ENCODE peak calls at places on chromosomes 7 and 10, in nine cellular contexts. D is iris pigment epithelial cell; V is activated CD4-positive, alpha-beta T cell treated with anti-CD3 and anti-CD28 coated beads, Interleukin-2, amount 50 U/mL, for 1 hour; L is head of caudate nucleus; N is omental fat pad; X is stimulated activated naive B cell treated with anti-CD40 and anti-IgM and Interleukin-4, amounts not matched to agents 10 μg/mL and 1 μg/mL and 100 μg/mL, for 72 hours; W is Calu3; T is renal cortical epithelial cell; H is activated naive CD4-positive, alpha-beta T cell. O is an unnamed sample.

GRCh38 chr10:43093423-43094090 is 16.7 kb downstream of the RET start:
- DNase-seq in N (no peak), D (no peak), W (no peak), T (no peak), X (no peak), V (no peak), L (no peak), H (no peak), O (peak)

GRCh38 chr7:123351506-123352225 is 151.9 kb upstream of the SLC13A1 start:
- DNase-seq in N (no peak), D (no peak), X (no peak), V (no peak), W (no peak), H (no peak), T (peak), L (no peak), O (no peak)

GRCh38 chr7:20164420-20165145 is 52.6 kb downstream of the MACC1 start:
- DNase-seq in T (no peak), X (no peak), N (no peak), H (no peak), L (no peak), D (peak), W (no peak), V (no peak), O (no peak)

GRCh38 chr10:15710455-15710854 is 9.3 kb downstream of the ITGA8 start:
- DNase-seq in V (no peak), N (no peak), W (no peak), X (no peak), T (no peak), D (no peak), L (no peak), H (no peak), O (no peak)

GRCh38 chr10:68666280-68666760 is 54.7 kb upstream of the CCAR1 start:
- DNase-seq in H (no peak), N (no peak), T (peak), X (no peak), W (no peak), D (peak), V (no peak), L (no peak), O (no peak)

GRCh38 chr7:64407148-64407547 is 93.4 kb downstream of the ZNF736 start:
- DNase-seq in D (no peak), H (no peak), V (no peak), L (no peak), N (no peak), W (no peak), X (no peak), T (no peak), O (peak)

GRCh38 chr7:142669074-142669654 is 80.1 kb upstream of the PRSS1 start:
- DNase-seq in L (no peak), H (no peak), D (peak), W (no peak), N (no peak), T (peak), V (no peak), X (no peak), O (peak)

GRCh38 chr10:99964791-99965190 is 45.0 kb downstream of the DNMBP start:
- DNase-seq in N (no peak), X (no peak), H (no peak), L (no peak), D (peak), T (peak), V (no peak), W (no peak), O (no peak)

GRCh38 chr7:30741289-30741688 is 10.6 kb upstream of the INMT start:
- DNase-seq in X (no peak), W (no peak), T (no peak), V (no peak), L (no peak), D (no peak), H (no peak), N (no peak), O (no peak)

GRCh38 chr7:11212080-11212711 is 238.5 kb downstream of the PHF14 start:
- DNase-seq in N (no peak), L (peak), V (peak), H (peak), D (peak), W (peak), X (peak), T (peak), O (peak)

GRCh38 chr10:130244928-130245495 is 108.8 kb downstream of the GLRX3 start:
- DNase-seq in T (no peak), N (no peak), L (no peak), H (no peak), X (no peak), D (no peak), W (no peak), V (no peak), O (no peak)

GRCh38 chr7:81210092-81211064 is 291.5 kb upstream of the SEMA3C start:
- DNase-seq in X (no peak), N (no peak), V (no peak), L (no peak), T (no peak), D (peak), W (no peak), H (no peak), O (no peak)

GRCh38 chr7:131157530-131158243 is 170.0 kb upstream of the MKLN1 start:
- DNase-seq in H (no peak), N (no peak), D (peak), W (no peak), X (no peak), L (no peak), T (peak), V (no peak), O (no peak)

GRCh38 chr7:68730194-68730593 is 868.1 kb upstream of the AUTS2 start:
- DNase-seq in V (no peak), X (no peak), T (no peak), N (no peak), L (no peak), D (no peak), W (no peak), H (no peak), O (no peak)

GRCh38 chr7:2479276-2480070 is 3.3 kb upstream of the GRIFIN start:
- DNase-seq in T (no peak), W (no peak), L (no peak), V (no peak), X (no peak), H (no peak), N (no peak), D (no peak), O (peak)

GRCh38 chr7:18163091-18163490 is 135.4 kb upstream of the PRPS1L1 start:
- DNase-seq in X (no peak), N (no peak), W (no peak), D (no peak), T (no peak), H (no peak), V (no peak), L (no peak), O (no peak)

GRCh38 chr10:71706216-71707121 is 13.1 kb downstream of the C10orf105 start:
- DNase-seq in D (no peak), H (no peak), W (no peak), V (no peak), T (no peak), X (no peak), N (no peak), L (no peak), O (no peak)

GRCh38 chr7:103918928-103919868 is 70.3 kb downstream of the RELN start:
- DNase-seq in D (no peak), L (no peak), V (no peak), H (no peak), X (no peak), N (no peak), T (no peak), W (no peak), O (no peak)

GRCh38 chr10:52951819-52952218 is 179.2 kb upstream of the MBL2 start:
- DNase-seq in X (peak), N (no peak), D (peak), V (no peak), L (no peak), T (peak), H (no peak), W (peak), O (peak)

GRCh38 chr7:47792521-47793121 is 155.6 kb downstream of the PKD1L1 start:
- DNase-seq in L (no peak), D (peak), N (no peak), X (no peak), T (peak), H (no peak), V (no peak), W (no peak), O (no peak)

GRCh38 chr10:13346280-13346819 is 1.7 kb downstream of the SEPHS1 start:
- DNase-seq in X (no peak), W (no peak), N (no peak), T (peak), H (no peak), D (peak), V (no peak), L (no peak), O (no peak)

GRCh38 chr7:137760111-137760510 is 86.7 kb downstream of the DGKI start:
- DNase-seq in D (no peak), X (no peak), H (no peak), W (no peak), L (no peak), N (no peak), T (no peak), V (no peak), O (peak)

GRCh38 chr10:132189810-132190422 is 3.2 kb downstream of the DPYSL4 start:
- DNase-seq in N (no peak), D (no peak), T (no peak), X (no peak), V (no peak), L (no peak), W (no peak), H (no peak), O (no peak)

GRCh38 chr10:105797234-105797890 is 1156.3 kb downstream of the SORCS3 start:
- DNase-seq in L (no peak), W (no peak), D (peak), X (no peak), V (no peak), H (no peak), N (no peak), T (peak), O (peak)

GRCh38 chr10:97479939-97480338 is 18.3 kb downstream of the MMS19 start:
- DNase-seq in V (no peak), L (no peak), D (no peak), N (no peak), H (no peak), T (no peak), X (no peak), W (no peak), O (peak)

GRCh38 chr7:34249192-34249591 is 343.9 kb downstream of the BMPER start:
- DNase-seq in H (no peak), T (no peak), X (no peak), D (no peak), W (no peak), N (no peak), L (no peak), V (no peak), O (no peak)

GRCh38 chr10:86348321-86349210 is 18.0 kb downstream of the GRID1 start:
- DNase-seq in L (peak), T (no peak), H (no peak), N (no peak), X (no peak), D (no peak), V (no peak), W (no peak), O (peak)

GRCh38 chr10:102975483-102976057 is 57.5 kb downstream of the CNNM2 start:
- DNase-seq in W (no peak), X (no peak), L (no peak), H (no peak), N (no peak), V (no peak), T (peak), D (no peak), O (no peak)

GRCh38 chr7:79734158-79734557 is 280.7 kb upstream of the MAGI2 start:
- DNase-seq in T (no peak), L (no peak), H (no peak), D (no peak), X (no peak), W (no peak), N (no peak), V (no peak), O (no peak)

GRCh38 chr10:4059471-4060138 is 274.6 kb upstream of the KLF6 start:
- DNase-seq in X (no peak), W (no peak), L (no peak), T (no peak), N (no peak), V (no peak), H (no peak), D (no peak), O (no peak)